ENCODE peak calls at places on chromosomes 5 and 9, in seven cellular contexts. One of them, this sample, is unnamed.
A peak's percentile ranks its signal among the peaks of the same experiment; 100 is the strongest.

GRCh38 chr5:130549884-130550552 is 615.0 kb downstream of the HINT1 start:
- DNase-seq in left ventricle myocardium inferior: no peak
- DNase-seq in astrocyte: peak; percentile 86
- DNase-seq in uterus: peak; percentile 21
- DNase-seq in tibial artery: no peak
- DNase-seq in WERI-Rb-1: no peak
- DNase-seq in IMR-90: no peak
- DNase-seq in this sample: no peak

GRCh38 chr9:69932901-69933300 is 110.7 kb upstream of the MAMDC2 start:
- DNase-seq in left ventricle myocardium inferior: no peak
- DNase-seq in astrocyte: no peak
- DNase-seq in uterus: no peak
- DNase-seq in tibial artery: no peak
- DNase-seq in WERI-Rb-1: peak; percentile 63
- DNase-seq in IMR-90: no peak
- DNase-seq in this sample: no peak

GRCh38 chr9:18260527-18260926 is 213.4 kb upstream of the ADAMTSL1 start:
- DNase-seq in left ventricle myocardium inferior: no peak
- DNase-seq in astrocyte: peak; percentile 76
- DNase-seq in uterus: peak; percentile 40
- DNase-seq in tibial artery: no peak
- DNase-seq in WERI-Rb-1: no peak
- DNase-seq in IMR-90: no peak
- DNase-seq in this sample: no peak

GRCh38 chr9:133115604-133116345 is 5.3 kb downstream of the RALGDS start:
- DNase-seq in left ventricle myocardium inferior: peak; percentile 10
- DNase-seq in astrocyte: peak; percentile 75
- DNase-seq in uterus: peak; percentile 15
- DNase-seq in tibial artery: no peak
- DNase-seq in WERI-Rb-1: peak; percentile 10
- DNase-seq in IMR-90: peak; percentile 63
- DNase-seq in this sample: peak; percentile 41

GRCh38 chr5:134525687-134526482 is 415 bp downstream of the JADE2 start:
- DNase-seq in left ventricle myocardium inferior: peak; percentile 76
- DNase-seq in astrocyte: peak; percentile 79
- DNase-seq in uterus: peak; percentile 83
- DNase-seq in tibial artery: peak; percentile 84
- DNase-seq in WERI-Rb-1: peak; percentile 76
- DNase-seq in IMR-90: peak; percentile 83
- DNase-seq in this sample: peak; percentile 87

GRCh38 chr5:42672925-42673324 is 83.7 kb upstream of the CCDC152 start:
- DNase-seq in left ventricle myocardium inferior: no peak
- DNase-seq in astrocyte: no peak
- DNase-seq in uterus: no peak
- DNase-seq in tibial artery: no peak
- DNase-seq in WERI-Rb-1: no peak
- DNase-seq in IMR-90: no peak
- DNase-seq in this sample: no peak

GRCh38 chr5:126070481-126070880 is 352.7 kb upstream of the GRAMD2B start:
- DNase-seq in left ventricle myocardium inferior: no peak
- DNase-seq in astrocyte: peak; percentile 37
- DNase-seq in uterus: no peak
- DNase-seq in tibial artery: no peak
- DNase-seq in WERI-Rb-1: no peak
- DNase-seq in IMR-90: no peak
- DNase-seq in this sample: no peak

GRCh38 chr5:115601709-115602584 is at the start of gene TICAM2:
- DNase-seq in left ventricle myocardium inferior: peak; percentile 70
- DNase-seq in astrocyte: peak; percentile 75
- DNase-seq in uterus: peak; percentile 61
- DNase-seq in tibial artery: peak; percentile 72
- DNase-seq in WERI-Rb-1: peak; percentile 68
- DNase-seq in IMR-90: peak; percentile 67
- DNase-seq in this sample: peak; percentile 84

GRCh38 chr5:14142202-14142855 is 813 bp upstream of the TRIO start:
- DNase-seq in left ventricle myocardium inferior: no peak
- DNase-seq in astrocyte: no peak
- DNase-seq in uterus: no peak
- DNase-seq in tibial artery: no peak
- DNase-seq in WERI-Rb-1: no peak
- DNase-seq in IMR-90: no peak
- DNase-seq in this sample: no peak

GRCh38 chr5:125719681-125720676 is 703.2 kb upstream of the GRAMD2B start:
- DNase-seq in left ventricle myocardium inferior: no peak
- DNase-seq in astrocyte: peak; percentile 39
- DNase-seq in uterus: no peak
- DNase-seq in tibial artery: no peak
- DNase-seq in WERI-Rb-1: no peak
- DNase-seq in IMR-90: peak; percentile 18
- DNase-seq in this sample: no peak

GRCh38 chr5:160020266-160020770 is 11.4 kb downstream of the TTC1 start:
- DNase-seq in left ventricle myocardium inferior: no peak
- DNase-seq in astrocyte: no peak
- DNase-seq in uterus: no peak
- DNase-seq in tibial artery: no peak
- DNase-seq in WERI-Rb-1: no peak
- DNase-seq in IMR-90: peak; percentile 28
- DNase-seq in this sample: no peak

GRCh38 chr5:127885176-127885575 is 182.0 kb downstream of the CCDC192 start:
- DNase-seq in left ventricle myocardium inferior: no peak
- DNase-seq in astrocyte: no peak
- DNase-seq in uterus: no peak
- DNase-seq in tibial artery: no peak
- DNase-seq in WERI-Rb-1: no peak
- DNase-seq in IMR-90: no peak
- DNase-seq in this sample: no peak

GRCh38 chr9:137109250-137110146 is 5.0 kb downstream of the DPP7 start:
- DNase-seq in left ventricle myocardium inferior: no peak
- DNase-seq in astrocyte: no peak
- DNase-seq in uterus: no peak
- DNase-seq in tibial artery: no peak
- DNase-seq in WERI-Rb-1: no peak
- DNase-seq in IMR-90: no peak
- DNase-seq in this sample: no peak
- H3K36me3 ChIP-seq in left ventricle myocardium inferior: peaks cover 81% of the 10 kb centered on the region
- H3K36me3 ChIP-seq in astrocyte: no peaks in the 10 kb centered on the region
- H3K36me3 ChIP-seq in uterus: no peaks in the 10 kb centered on the region
- H3K36me3 ChIP-seq in tibial artery: peaks cover 72% of the 10 kb centered on the region
- H3K36me3 ChIP-seq in WERI-Rb-1: peaks cover 45% of the 10 kb centered on the region
- H3K36me3 ChIP-seq in IMR-90: peaks cover 64% of the 10 kb centered on the region
- H3K36me3 ChIP-seq in this sample: peaks cover 33% of the 10 kb centered on the region

DNA sequence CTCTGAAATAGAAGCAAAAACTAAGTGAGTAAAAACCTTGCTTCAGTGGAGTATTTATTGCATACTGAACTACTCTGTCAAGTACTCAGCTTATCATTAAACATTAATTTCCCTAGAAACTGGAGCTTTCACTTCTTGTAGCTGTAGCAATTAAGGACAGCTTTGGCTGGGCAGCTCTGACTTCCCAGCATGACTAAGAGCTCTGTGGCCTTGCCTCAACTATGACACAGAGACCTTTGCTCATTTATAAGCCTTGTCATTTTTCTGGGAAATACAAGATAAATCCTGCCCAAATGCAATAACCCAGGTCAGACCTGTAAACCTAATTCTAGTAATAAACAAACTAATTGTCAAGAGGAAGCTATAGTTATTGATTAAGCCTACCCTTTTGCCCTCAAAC is 65.4 kb upstream of the STK32A start:
- DNase-seq in left ventricle myocardium inferior: no peak
- DNase-seq in astrocyte: peak; percentile 90
- DNase-seq in uterus: no peak
- DNase-seq in tibial artery: no peak
- DNase-seq in WERI-Rb-1: no peak
- DNase-seq in IMR-90: peak; percentile 46
- DNase-seq in this sample: peak; percentile 39
- H3K27ac ChIP-seq in left ventricle myocardium inferior: no peak overlapping the region
- H3K27ac ChIP-seq in astrocyte: peak overlapping the region; percentile 47
- H3K27ac ChIP-seq in uterus: no peak overlapping the region
- H3K27ac ChIP-seq in tibial artery: no peak overlapping the region
- H3K27ac ChIP-seq in WERI-Rb-1: no peak overlapping the region
- H3K27ac ChIP-seq in IMR-90: no peak overlapping the region
- H3K27ac ChIP-seq in this sample: peak overlapping the region; percentile 63

GRCh38 chr9:93861736-93862358 is 93.3 kb downstream of the BARX1 start:
- DNase-seq in left ventricle myocardium inferior: no peak
- DNase-seq in astrocyte: no peak
- DNase-seq in uterus: no peak
- DNase-seq in tibial artery: no peak
- DNase-seq in WERI-Rb-1: peak; percentile 6
- DNase-seq in IMR-90: no peak
- DNase-seq in this sample: no peak

GRCh38 chr9:93862877-93863545 is 92.1 kb downstream of the BARX1 start:
- DNase-seq in left ventricle myocardium inferior: no peak
- DNase-seq in astrocyte: no peak
- DNase-seq in uterus: no peak
- DNase-seq in tibial artery: no peak
- DNase-seq in WERI-Rb-1: no peak
- DNase-seq in IMR-90: no peak
- DNase-seq in this sample: no peak

GRCh38 chr9:93860694-93861658 is 94.2 kb downstream of the BARX1 start:
- DNase-seq in left ventricle myocardium inferior: no peak
- DNase-seq in astrocyte: no peak
- DNase-seq in uterus: no peak
- DNase-seq in tibial artery: no peak
- DNase-seq in WERI-Rb-1: peak; percentile 24
- DNase-seq in IMR-90: no peak
- DNase-seq in this sample: peak; percentile 60

GRCh38 chr9:93857528-93857927 is 97.6 kb downstream of the BARX1 start:
- DNase-seq in left ventricle myocardium inferior: no peak
- DNase-seq in astrocyte: no peak
- DNase-seq in uterus: no peak
- DNase-seq in tibial artery: no peak
- DNase-seq in WERI-Rb-1: no peak
- DNase-seq in IMR-90: no peak
- DNase-seq in this sample: no peak

GRCh38 chr9:93859431-93860215 is 95.5 kb downstream of the BARX1 start:
- DNase-seq in left ventricle myocardium inferior: no peak
- DNase-seq in astrocyte: no peak
- DNase-seq in uterus: no peak
- DNase-seq in tibial artery: no peak
- DNase-seq in WERI-Rb-1: peak; percentile 25
- DNase-seq in IMR-90: no peak
- DNase-seq in this sample: no peak
- TF ChIP-seq CTCF in left ventricle myocardium inferior: no peak
- TF ChIP-seq CTCF in astrocyte: no peak
- TF ChIP-seq CTCF in uterus: no peak
- TF ChIP-seq CTCF in tibial artery: no peak
- TF ChIP-seq CTCF in WERI-Rb-1: peak; percentile 51
- TF ChIP-seq CTCF in IMR-90: no peak
- TF ChIP-seq CTCF in this sample: no peak

DNA sequence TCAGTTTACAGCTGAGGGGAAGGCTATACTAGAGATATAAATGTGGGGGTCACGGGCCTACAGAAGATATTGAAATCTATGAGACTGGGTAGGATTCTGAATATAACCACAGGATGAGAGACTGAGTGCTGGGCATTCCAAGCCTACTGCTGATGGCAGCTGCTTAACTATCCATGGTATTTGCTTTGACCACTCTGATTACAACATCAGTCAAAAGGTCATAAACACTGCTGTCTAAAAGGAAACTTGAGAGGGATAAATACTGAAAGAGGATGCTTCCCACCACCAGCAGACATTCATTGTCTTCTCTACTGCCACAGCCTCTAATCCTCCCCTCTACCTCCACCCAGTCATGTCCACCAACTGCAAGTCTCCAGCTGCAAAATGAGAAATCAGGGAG is 3.8 kb downstream of the ZNF622 start:
- DNase-seq in left ventricle myocardium inferior: no peak
- DNase-seq in astrocyte: peak; percentile 89
- DNase-seq in uterus: no peak
- DNase-seq in tibial artery: no peak
- DNase-seq in WERI-Rb-1: no peak
- DNase-seq in IMR-90: peak; percentile 94
- DNase-seq in this sample: no peak
- H3K36me3 ChIP-seq in left ventricle myocardium inferior: peaks cover 60% of the 10 kb centered on the region
- H3K36me3 ChIP-seq in astrocyte: peaks cover 51% of the 10 kb centered on the region
- H3K36me3 ChIP-seq in uterus: no peaks in the 10 kb centered on the region
- H3K36me3 ChIP-seq in tibial artery: peaks cover 53% of the 10 kb centered on the region
- H3K36me3 ChIP-seq in WERI-Rb-1: peaks cover 73% of the 10 kb centered on the region
- H3K36me3 ChIP-seq in IMR-90: peaks cover 18% of the 10 kb centered on the region
- H3K36me3 ChIP-seq in this sample: peaks cover 6% of the 10 kb centered on the region

GRCh38 chr5:124411089-124411488 is 335.4 kb downstream of the ZNF608 start:
- DNase-seq in left ventricle myocardium inferior: no peak
- DNase-seq in astrocyte: no peak
- DNase-seq in uterus: no peak
- DNase-seq in tibial artery: no peak
- DNase-seq in WERI-Rb-1: no peak
- DNase-seq in IMR-90: peak; percentile 44
- DNase-seq in this sample: no peak
- H3K27ac ChIP-seq in left ventricle myocardium inferior: no peak overlapping the region
- H3K27ac ChIP-seq in astrocyte: no peak overlapping the region
- H3K27ac ChIP-seq in uterus: no peak overlapping the region
- H3K27ac ChIP-seq in tibial artery: no peak overlapping the region
- H3K27ac ChIP-seq in WERI-Rb-1: no peak overlapping the region
- H3K27ac ChIP-seq in IMR-90: no peak overlapping the region
- H3K27ac ChIP-seq in this sample: no peak overlapping the region

GRCh38 chr9:89919171-89919681 is 314.4 kb downstream of the GADD45G start:
- DNase-seq in left ventricle myocardium inferior: peak; percentile 29
- DNase-seq in astrocyte: no peak
- DNase-seq in uterus: no peak
- DNase-seq in tibial artery: no peak
- DNase-seq in WERI-Rb-1: peak; percentile 88
- DNase-seq in IMR-90: no peak
- DNase-seq in this sample: peak; percentile 50
- TF ChIP-seq CTCF in left ventricle myocardium inferior: peak; percentile 67
- TF ChIP-seq CTCF in astrocyte: no peak
- TF ChIP-seq CTCF in uterus: no peak
- TF ChIP-seq CTCF in tibial artery: peak; percentile 14
- TF ChIP-seq CTCF in WERI-Rb-1: peak; percentile 86
- TF ChIP-seq CTCF in IMR-90: no peak
- TF ChIP-seq CTCF in this sample: no peak

GRCh38 chr5:16932401-16932800 is 3.7 kb downstream of the MYO10 start:
- DNase-seq in left ventricle myocardium inferior: no peak
- DNase-seq in astrocyte: no peak
- DNase-seq in uterus: no peak
- DNase-seq in tibial artery: no peak
- DNase-seq in WERI-Rb-1: no peak
- DNase-seq in IMR-90: no peak
- DNase-seq in this sample: no peak

GRCh38 chr5:16929347-16929746 is 6.7 kb downstream of the MYO10 start:
- DNase-seq in left ventricle myocardium inferior: no peak
- DNase-seq in astrocyte: no peak
- DNase-seq in uterus: no peak
- DNase-seq in tibial artery: no peak
- DNase-seq in WERI-Rb-1: no peak
- DNase-seq in IMR-90: no peak
- DNase-seq in this sample: no peak

GRCh38 chr5:16933337-16933736 is 2.8 kb downstream of the MYO10 start:
- DNase-seq in left ventricle myocardium inferior: no peak
- DNase-seq in astrocyte: no peak
- DNase-seq in uterus: no peak
- DNase-seq in tibial artery: no peak
- DNase-seq in WERI-Rb-1: no peak
- DNase-seq in IMR-90: no peak
- DNase-seq in this sample: no peak

GRCh38 chr5:16930487-16930886 is 5.6 kb downstream of the MYO10 start:
- DNase-seq in left ventricle myocardium inferior: no peak
- DNase-seq in astrocyte: no peak
- DNase-seq in uterus: no peak
- DNase-seq in tibial artery: no peak
- DNase-seq in WERI-Rb-1: no peak
- DNase-seq in IMR-90: no peak
- DNase-seq in this sample: no peak

GRCh38 chr5:16931334-16932110 is 4.6 kb downstream of the MYO10 start:
- DNase-seq in left ventricle myocardium inferior: no peak
- DNase-seq in astrocyte: peak; percentile 76
- DNase-seq in uterus: no peak
- DNase-seq in tibial artery: no peak
- DNase-seq in WERI-Rb-1: peak; percentile 39
- DNase-seq in IMR-90: no peak
- DNase-seq in this sample: peak; percentile 77
- H3K36me3 ChIP-seq in left ventricle myocardium inferior: no peaks in the 10 kb centered on the region
- H3K36me3 ChIP-seq in astrocyte: no peaks in the 10 kb centered on the region
- H3K36me3 ChIP-seq in uterus: no peaks in the 10 kb centered on the region
- H3K36me3 ChIP-seq in tibial artery: no peaks in the 10 kb centered on the region
- H3K36me3 ChIP-seq in WERI-Rb-1: peaks cover 6% of the 10 kb centered on the region
- H3K36me3 ChIP-seq in IMR-90: peaks cover 2% of the 10 kb centered on the region
- H3K36me3 ChIP-seq in this sample: no peaks in the 10 kb centered on the region

This sample was measured in pancreas.